ENCODE peak calls at places on chromosome 19, in nine cellular contexts. U is WERI-Rb-1; H is activated CD8-positive, alpha-beta T cell treated with anti-CD3 and anti-CD28 coated beads for 36 hours; I is ovary; K is A549; C is NCI-H1436; J is kidney epithelial cell; P is pancreas; Y is dorsolateral prefrontal cortex. A is an unnamed sample.

GRCh38 chr19:461664-462551 is 1.1 kb upstream of the SHC2 start:
- DNase-seq in U (peak; percentile 91), H (peak; percentile 21), I (no peak), K (no peak), C (peak; percentile 83), J (no peak), P (peak; percentile 95), Y (peak; percentile 43), A (no peak)

GRCh38 chr19:33868076-33868735 is 71.5 kb downstream of the KCTD15 start:
- DNase-seq in U (peak; percentile 12), H (no peak), I (no peak), K (no peak), C (no peak), J (no peak), P (no peak), Y (no peak), A (no peak)

GRCh38 chr19:5445667-5446066 is 9.6 kb upstream of the ZNRF4 start:
- DNase-seq in U (no peak), H (no peak), I (no peak), K (peak; percentile 49), C (no peak), J (no peak), P (no peak), Y (no peak), A (no peak)

GRCh38 chr19:56066152-56067023 is 54.7 kb downstream of the ZNF787 start:
- DNase-seq in U (peak; percentile 80), H (peak; percentile 65), I (peak; percentile 59), K (peak; percentile 58), C (peak; percentile 64), J (no peak), P (peak; percentile 75), Y (peak; percentile 60), A (peak; percentile 91)

GRCh38 chr19:1650627-1651009 is 1.8 kb downstream of the TCF3 start:
- DNase-seq in U (no peak), H (peak; percentile 73), I (no peak), K (no peak), C (no peak), J (no peak), P (no peak), Y (no peak), A (peak; percentile 23)

GRCh38 chr19:8265872-8266271 is 42.3 kb downstream of the CD320 start:
- DNase-seq in U (no peak), H (no peak), I (peak; percentile 1), K (no peak), C (no peak), J (no peak), P (no peak), Y (no peak), A (no peak)

GRCh38 chr19:1717970-1718264 is 35.4 kb upstream of the ONECUT3 start:
- DNase-seq in U (no peak), H (no peak), I (no peak), K (no peak), C (no peak), J (no peak), P (no peak), Y (no peak), A (no peak)

GRCh38 chr19:44925114-44925891 is 10.9 kb downstream of the APOC1 start:
- DNase-seq in U (no peak), H (no peak), I (peak; percentile 90), K (no peak), C (no peak), J (no peak), P (peak; percentile 40), Y (peak; percentile 65), A (peak; percentile 85)

GRCh38 chr19:45424191-45425058 is 708 bp upstream of the ERCC1 start:
- DNase-seq in U (peak; percentile 40), H (peak; percentile 63), I (peak; percentile 36), K (peak; percentile 95), C (no peak), J (peak; percentile 90), P (peak; percentile 69), Y (no peak), A (peak; percentile 83)

GRCh38 chr19:54388803-54389144 is 24.0 kb upstream of the LAIR1 start:
- DNase-seq in U (no peak), H (peak; percentile 59), I (no peak), K (no peak), C (no peak), J (no peak), P (no peak), Y (no peak), A (no peak)

GRCh38 chr19:18591735-18592385 is 3.3 kb downstream of the REX1BD start:
- DNase-seq in U (no peak), H (no peak), I (no peak), K (no peak), C (no peak), J (no peak), P (no peak), Y (no peak), A (no peak)

GRCh38 chr19:35206379-35206778 is 22.2 kb downstream of the FAM187B start:
- DNase-seq in U (no peak), H (peak; percentile 71), I (no peak), K (no peak), C (no peak), J (no peak), P (no peak), Y (no peak), A (no peak)

GRCh38 chr19:6076675-6077463 is 33.4 kb downstream of the RFX2 start:
- DNase-seq in U (no peak), H (no peak), I (no peak), K (peak; percentile 35), C (no peak), J (no peak), P (no peak), Y (no peak), A (no peak)

GRCh38 chr19:36028313-36029041 is 4.2 kb downstream of the CLIP3 start:
- DNase-seq in U (no peak), H (no peak), I (no peak), K (no peak), C (no peak), J (no peak), P (no peak), Y (no peak), A (no peak)

GRCh38 chr19:38849746-38850230 is at the start of gene HNRNPL:
- DNase-seq in U (peak; percentile 99), H (peak; percentile 99), I (peak; percentile 99), K (no peak), C (no peak), J (no peak), P (peak; percentile 99), Y (peak; percentile 98), A (peak; percentile 98)

GRCh38 chr19:1122972-1123363 is 19.2 kb downstream of the GPX4 start:
- DNase-seq in U (peak; percentile 86), H (peak; percentile 62), I (no peak), K (peak; percentile 84), C (no peak), J (no peak), P (peak; percentile 73), Y (no peak), A (no peak)

GRCh38 chr19:15154002-15154612 is 46.7 kb downstream of the NOTCH3 start:
- DNase-seq in U (peak; percentile 56), H (peak; percentile 68), I (no peak), K (peak; percentile 56), C (no peak), J (no peak), P (no peak), Y (no peak), A (no peak)

GRCh38 chr19:15177269-15178116 is 23.3 kb downstream of the NOTCH3 start:
- DNase-seq in U (peak; percentile 83), H (peak; percentile 90), I (peak; percentile 58), K (peak; percentile 78), C (peak; percentile 77), J (peak; percentile 5), P (peak; percentile 85), Y (peak; percentile 78), A (peak; percentile 79)

GRCh38 chr19:49398001-49398615 is 10.1 kb downstream of the KASH5 start:
- DNase-seq in U (no peak), H (no peak), I (no peak), K (no peak), C (no peak), J (no peak), P (no peak), Y (no peak), A (no peak)

GRCh38 chr19:4058696-4059492 is 7.8 kb downstream of the ZBTB7A start:
- DNase-seq in U (peak; percentile 95), H (no peak), I (no peak), K (no peak), C (no peak), J (no peak), P (no peak), Y (peak; percentile 72), A (peak; percentile 83)

GRCh38 chr19:30120860-30121484 is 178.9 kb downstream of the URI1 start:
- DNase-seq in U (no peak), H (no peak), I (no peak), K (no peak), C (no peak), J (no peak), P (no peak), Y (no peak), A (no peak)

GRCh38 chr19:17747205-17748098 is 3.8 kb upstream of the FCHO1 start:
- DNase-seq in U (peak; percentile 95), H (peak; percentile 98), I (peak; percentile 94), K (peak; percentile 92), C (peak; percentile 94), J (peak; percentile 75), P (peak; percentile 94), Y (peak; percentile 97), A (peak; percentile 95)

GRCh38 chr19:18476507-18477041 is 38.6 kb upstream of the ISYNA1 start:
- DNase-seq in U (no peak), H (no peak), I (no peak), K (no peak), C (no peak), J (no peak), P (no peak), Y (no peak), A (no peak)

GRCh38 chr19:50695251-50696064 is 24.1 kb downstream of the SHANK1 start:
- DNase-seq in U (peak; percentile 84), H (no peak), I (no peak), K (peak; percentile 29), C (no peak), J (no peak), P (no peak), Y (no peak), A (no peak)

GRCh38 chr19:49808762-49809154 is 4.3 kb downstream of the FUZ start:
- DNase-seq in U (peak; percentile 91), H (peak; percentile 89), I (peak; percentile 97), K (peak; percentile 87), C (peak; percentile 99), J (peak; percentile 28), P (peak; percentile 99), Y (peak; percentile 75), A (peak; percentile 94)